ENCODE peak calls at places on chromosomes 1 and 21, in four cellular contexts. B is HepG2, V is K562, E is WTC11. L is an unnamed sample.

GRCh38 chr21:42654179-42654912 is 925 bp downstream of the PDE9A start:
- DNase-seq in B (peak), V (no peak), E (no peak), L (peak)

GRCh38 chr1:201528631-201529260 is 10.2 kb upstream of the NAV1 start:
- DNase-seq in B (no peak), V (no peak), E (no peak), L (no peak)

GRCh38 chr1:230303822-230304221 is 122.3 kb downstream of the PGBD5 start:
- DNase-seq in B (no peak), V (no peak), E (no peak), L (no peak)

GRCh38 chr1:33524586-33524985 is 52.1 kb downstream of the ZSCAN20 start:
- DNase-seq in B (no peak), V (no peak), E (no peak), L (no peak)

GRCh38 chr1:202578001-202578500 is 132.2 kb downstream of the SYT2 start:
- DNase-seq in B (no peak), V (no peak), E (no peak), L (peak)

GRCh38 chr1:35364732-35365131 is 96.2 kb downstream of the ZMYM4 start:
- DNase-seq in B (no peak), V (no peak), E (no peak), L (no peak)

GRCh38 chr1:193210991-193211390 is 24.6 kb upstream of the B3GALT2 start:
- DNase-seq in B (no peak), V (no peak), E (no peak), L (no peak)

GRCh38 chr1:231313661-231314060 is 24.0 kb downstream of the EXOC8 start:
- DNase-seq in B (no peak), V (no peak), E (no peak), L (no peak)

GRCh38 chr1:212135166-212135565 is 99.6 kb downstream of the DTL start:
- DNase-seq in B (no peak), V (no peak), E (no peak), L (no peak)

GRCh38 chr1:30911061-30911954 is 2.8 kb upstream of the SDC3 start:
- DNase-seq in B (peak), V (peak), E (peak), L (peak)

GRCh38 chr1:32485554-32486255 is 20.8 kb downstream of the ZBTB8B start:
- DNase-seq in B (no peak), V (no peak), E (no peak), L (no peak)

GRCh38 chr1:33336580-33336979 is 15.7 kb upstream of the A3GALT2 start:
- DNase-seq in B (no peak), V (no peak), E (no peak), L (no peak)

GRCh38 chr1:83942914-83943313 is 56.0 kb downstream of the TTLL7 start:
- DNase-seq in B (no peak), V (no peak), E (no peak), L (peak)

GRCh38 chr1:236066828-236067386 is 2.0 kb upstream of the NID1 start:
- DNase-seq in B (no peak), V (no peak), E (no peak), L (peak)

GRCh38 chr1:162629651-162630050 is 2.6 kb upstream of the DDR2 start:
- DNase-seq in B (no peak), V (no peak), E (no peak), L (no peak)

GRCh38 chr1:10286244-10286643 is 75.9 kb downstream of the KIF1B start:
- DNase-seq in B (no peak), V (no peak), E (no peak), L (no peak)

GRCh38 chr1:184843732-184844495 is 89.3 kb upstream of the EDEM3 start:
- DNase-seq in B (no peak), V (peak), E (no peak), L (no peak)

GRCh38 chr1:229254910-229255541 is 15.9 kb upstream of the RAB4A start:
- DNase-seq in B (peak), V (no peak), E (no peak), L (peak)

GRCh38 chr1:85148524-85149250 is 52.1 kb downstream of the SYDE2 start:
- DNase-seq in B (no peak), V (no peak), E (no peak), L (no peak)

GRCh38 chr1:100622037-100622436 is 84.1 kb downstream of the GPR88 start:
- DNase-seq in B (no peak), V (no peak), E (no peak), L (peak)

GRCh38 chr1:64172458-64172983 is 30.9 kb upstream of the UBE2U start:
- DNase-seq in B (peak), V (no peak), E (no peak), L (no peak)

DNA sequence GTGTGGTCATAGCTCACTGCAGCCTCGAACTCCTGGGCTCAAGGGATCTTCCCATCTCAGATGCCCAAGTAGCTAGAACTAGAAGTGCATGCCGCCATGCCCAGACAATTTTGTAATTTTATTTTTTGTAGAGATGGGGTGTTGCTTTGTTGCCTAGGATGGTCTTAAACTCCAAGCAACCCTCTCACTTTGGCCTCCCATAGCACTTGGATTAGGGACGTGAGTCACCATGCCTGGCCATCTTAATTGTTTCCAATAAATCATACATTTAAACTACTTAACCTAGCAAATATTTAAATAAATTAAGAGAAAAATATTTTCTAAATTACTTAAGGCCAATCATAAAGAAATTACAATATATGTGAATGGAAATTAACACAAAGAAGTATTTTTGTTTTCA is 35.1 kb upstream of the ADGRL4 start:
- DNase-seq in B (no peak), V (no peak), E (no peak), L (no peak)
- TF ChIP-seq CREB1 in B (no peak), V (no peak), E (no peak), L (no peak)

GRCh38 chr1:190578015-190578414 is 100.4 kb upstream of the BRINP3 start:
- DNase-seq in B (no peak), V (no peak), E (no peak), L (no peak)
- TF ChIP-seq CREB1 in B (no peak), V (no peak), E (no peak), L (no peak)

GRCh38 chr1:17018849-17019248 is 7.1 kb upstream of the ATP13A2 start:
- DNase-seq in B (no peak), V (no peak), E (no peak), L (no peak)
- TF ChIP-seq CREB1 in B (no peak), V (no peak), E (no peak), L (no peak)

DNA sequence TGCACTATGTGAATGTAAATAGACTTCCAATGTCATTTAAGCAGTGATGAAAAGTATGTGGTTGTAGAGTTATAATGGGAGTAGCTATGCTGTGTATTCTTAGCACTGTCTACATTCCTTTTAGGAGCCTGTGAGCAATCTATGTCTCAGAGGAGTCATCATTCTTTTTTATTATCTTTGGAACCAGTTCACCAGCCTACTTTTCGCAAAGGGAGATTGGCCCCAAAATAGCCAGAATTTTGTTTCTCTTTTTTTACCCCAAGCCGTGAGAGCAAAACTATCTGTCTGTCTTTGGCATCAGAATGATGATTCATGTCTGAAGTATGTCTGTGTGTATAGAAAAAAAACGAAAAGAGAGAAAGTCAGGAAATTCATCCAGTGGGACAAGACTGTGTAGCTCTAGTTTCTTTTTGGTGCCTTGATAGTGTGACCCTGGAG is 44.2 kb downstream of the OSBPL9 start:
- DNase-seq in B (no peak), V (peak), E (no peak), L (no peak)
- TF ChIP-seq CREB1 in B (no peak), V (no peak), E (no peak), L (no peak)

DNA sequence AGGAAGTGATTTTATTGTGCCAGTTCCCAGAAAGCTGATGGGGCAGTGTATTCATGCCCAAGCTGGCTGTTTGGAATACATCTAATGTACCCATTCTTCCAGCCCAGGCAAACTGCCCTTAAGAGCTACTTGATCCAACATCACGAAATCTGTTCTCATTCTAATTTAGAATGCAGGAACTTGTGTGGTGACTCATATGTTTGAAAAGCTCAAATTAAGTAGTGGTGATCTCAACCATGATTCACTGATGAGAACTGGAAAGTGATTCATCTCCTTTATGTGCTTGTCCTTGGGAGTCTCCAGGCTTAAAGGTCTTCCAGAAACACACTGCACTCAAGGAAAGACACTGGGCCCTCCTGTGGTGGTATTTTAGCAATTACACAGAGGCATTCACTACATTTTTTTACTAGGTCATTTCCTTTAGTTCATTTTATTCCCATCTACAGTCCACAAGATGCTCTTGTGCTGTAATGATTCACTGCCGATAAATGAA is 65.4 kb downstream of the RPE65 start:
- DNase-seq in B (peak), V (peak), E (no peak), L (no peak)
- TF ChIP-seq CREB1 in B (no peak), V (no peak), E (no peak), L (no peak)

GRCh38 chr1:17585266-17585987 is 45.9 kb downstream of the ARHGEF10L start:
- DNase-seq in B (no peak), V (no peak), E (no peak), L (no peak)

GRCh38 chr1:17587693-17588047 is 48.2 kb downstream of the ARHGEF10L start:
- DNase-seq in B (peak), V (no peak), E (peak), L (peak)

GRCh38 chr1:17586172-17586963 is 46.9 kb downstream of the ARHGEF10L start:
- DNase-seq in B (no peak), V (no peak), E (peak), L (peak)

GRCh38 chr1:17584539-17584938 is 45.0 kb downstream of the ARHGEF10L start:
- DNase-seq in B (no peak), V (no peak), E (no peak), L (no peak)

GRCh38 chr1:17588048-17588781 is 48.7 kb downstream of the ARHGEF10L start:
- DNase-seq in B (peak), V (no peak), E (peak), L (peak)
- TF ChIP-seq CREB1 in B (no peak), V (no peak), E (no peak), L (no peak)

GRCh38 chr1:114091711-114092110 is 62.0 kb downstream of the SYT6 start:
- DNase-seq in B (no peak), V (no peak), E (no peak), L (no peak)
- TF ChIP-seq CREB1 in B (no peak), V (no peak), E (no peak), L (no peak)

L was measured in GM23338.